ENCODE peak calls at places on chromosome 2, in ten cellular contexts. P, C, X, Q, K, V, A, R, N and D are unnamed samples. For H3K4me1, the result is how much of the 10 kb centered on the place peaks cover.

GRCh38 chr2:75608684-75609333 is 37.8 kb upstream of the MRPL19 start:
- DNase-seq in P (no peak), C (peak), X (peak), Q (peak), K (peak), V (peak), A (no peak), R (peak), N (peak), D (no peak)

GRCh38 chr2:43676322-43677050 is at the start of gene C1GALT1C1L:
- DNase-seq in P (peak), C (peak), X (peak), Q (no peak), K (peak), V (no peak), A (no peak), R (peak), N (peak), D (no peak)

GRCh38 chr2:160583162-160583522 is 89.5 kb upstream of the RBMS1 start:
- DNase-seq in P (no peak), C (no peak), X (no peak), Q (no peak), K (no peak), V (no peak), A (no peak), R (peak), N (peak), D (no peak)

GRCh38 chr2:195304310-195304709 is 352.7 kb upstream of the SLC39A10 start:
- DNase-seq in P (no peak), C (no peak), X (no peak), Q (peak), K (no peak), V (peak), A (no peak), R (no peak), N (peak), D (no peak)

GRCh38 chr2:196181484-196181883 is 10.1 kb upstream of the STK17B start:
- DNase-seq in P (no peak), C (no peak), X (no peak), Q (no peak), K (no peak), V (no peak), A (no peak), R (no peak), N (no peak), D (no peak)

GRCh38 chr2:134139615-134140014 is 114.3 kb upstream of the MGAT5 start:
- DNase-seq in P (no peak), C (no peak), X (peak), Q (no peak), K (no peak), V (no peak), A (no peak), R (no peak), N (no peak), D (no peak)

GRCh38 chr2:234514099-234514498 is 17.2 kb upstream of the ARL4C start:
- DNase-seq in P (no peak), C (no peak), X (no peak), Q (no peak), K (no peak), V (no peak), A (no peak), R (no peak), N (no peak), D (no peak)

GRCh38 chr2:232111551-232111950 is 150.0 kb downstream of the DIS3L2 start:
- DNase-seq in P (no peak), C (no peak), X (no peak), Q (no peak), K (no peak), V (no peak), A (no peak), R (no peak), N (no peak), D (no peak)

GRCh38 chr2:140457483-140457882 is 1673.3 kb downstream of the LRP1B start:
- DNase-seq in P (no peak), C (no peak), X (no peak), Q (no peak), K (no peak), V (no peak), A (no peak), R (no peak), N (no peak), D (no peak)

GRCh38 chr2:8567469-8568108 is 114.3 kb upstream of the ID2 start:
- DNase-seq in P (no peak), C (no peak), X (no peak), Q (no peak), K (no peak), V (peak), A (no peak), R (peak), N (no peak), D (peak)

GRCh38 chr2:99485824-99486223 is 4.0 kb downstream of the REV1 start:
- DNase-seq in P (no peak), C (no peak), X (no peak), Q (no peak), K (no peak), V (no peak), A (no peak), R (no peak), N (no peak), D (no peak)

GRCh38 chr2:5391361-5391760 is 300.8 kb upstream of the SOX11 start:
- DNase-seq in P (no peak), C (no peak), X (peak), Q (no peak), K (peak), V (no peak), A (no peak), R (no peak), N (no peak), D (no peak)

GRCh38 chr2:126963390-126963789 is 64.7 kb downstream of the TEX51 start:
- DNase-seq in P (no peak), C (no peak), X (no peak), Q (no peak), K (no peak), V (no peak), A (no peak), R (no peak), N (no peak), D (no peak)

GRCh38 chr2:163737169-163737439 is 1.3 kb upstream of the FIGN start:
- DNase-seq in P (no peak), C (no peak), X (no peak), Q (no peak), K (no peak), V (no peak), A (no peak), R (no peak), N (no peak), D (no peak)

GRCh38 chr2:220279372-220279771 is 651.9 kb downstream of the SLC4A3 start:
- DNase-seq in P (no peak), C (no peak), X (no peak), Q (no peak), K (no peak), V (no peak), A (no peak), R (peak), N (peak), D (no peak)

GRCh38 chr2:169397697-169398096 is 35.4 kb upstream of the LRP2 start:
- DNase-seq in P (no peak), C (no peak), X (no peak), Q (no peak), K (no peak), V (no peak), A (no peak), R (no peak), N (peak), D (no peak)

GRCh38 chr2:5696351-5696740 is 4.2 kb downstream of the SOX11 start:
- DNase-seq in P (no peak), C (no peak), X (no peak), Q (no peak), K (no peak), V (peak), A (no peak), R (no peak), N (no peak), D (peak)

GRCh38 chr2:235839974-235840373 is 328.2 kb downstream of the GBX2 start:
- DNase-seq in P (no peak), C (no peak), X (no peak), Q (no peak), K (no peak), V (no peak), A (no peak), R (no peak), N (no peak), D (no peak)

GRCh38 chr2:144522741-144523605 is 3.1 kb upstream of the ZEB2 start:
- DNase-seq in P (peak), C (no peak), X (no peak), Q (no peak), K (no peak), V (peak), A (no peak), R (no peak), N (no peak), D (no peak)

GRCh38 chr2:54866179-54866578 is 142.7 kb downstream of the EML6 start:
- DNase-seq in P (no peak), C (no peak), X (no peak), Q (no peak), K (no peak), V (no peak), A (no peak), R (no peak), N (no peak), D (no peak)

GRCh38 chr2:86249176-86249842 is 50.1 kb downstream of the MRPL35 start:
- DNase-seq in P (no peak), C (no peak), X (no peak), Q (no peak), K (no peak), V (no peak), A (no peak), R (no peak), N (peak), D (no peak)

GRCh38 chr2:53715568-53715967 is 52.0 kb upstream of the CHAC2 start:
- DNase-seq in P (no peak), C (no peak), X (no peak), Q (no peak), K (no peak), V (no peak), A (no peak), R (no peak), N (peak), D (no peak)

GRCh38 chr2:43293744-43294695 is 67.6 kb upstream of the ZFP36L2 start:
- DNase-seq in P (peak), C (peak), X (peak), Q (no peak), K (peak), V (no peak), A (no peak), R (peak), N (peak), D (no peak)

GRCh38 chr2:113178891-113179290 is 5.1 kb downstream of the PSD4 start:
- DNase-seq in P (no peak), C (no peak), X (no peak), Q (no peak), K (no peak), V (no peak), A (no peak), R (no peak), N (no peak), D (no peak)

GRCh38 chr2:1455466-1455865 is 42.2 kb downstream of the TPO start:
- DNase-seq in P (no peak), C (no peak), X (peak), Q (no peak), K (no peak), V (no peak), A (no peak), R (no peak), N (no peak), D (no peak)

GRCh38 chr2:13050764-13051163 is 334.0 kb downstream of the TRIB2 start:
- DNase-seq in P (no peak), C (no peak), X (no peak), Q (no peak), K (no peak), V (no peak), A (no peak), R (no peak), N (no peak), D (no peak)

GRCh38 chr2:231900975-231901374 is 25.2 kb downstream of the NPPC start:
- DNase-seq in P (no peak), C (no peak), X (no peak), Q (no peak), K (no peak), V (peak), A (no peak), R (no peak), N (no peak), D (no peak)

GRCh38 chr2:71995067-71995665 is 152.5 kb downstream of the CYP26B1 start:
- DNase-seq in P (no peak), C (no peak), X (no peak), Q (no peak), K (no peak), V (no peak), A (no peak), R (peak), N (peak), D (no peak)

GRCh38 chr2:8584174-8585066 is 97.4 kb upstream of the ID2 start:
- DNase-seq in P (no peak), C (peak), X (no peak), Q (no peak), K (no peak), V (no peak), A (no peak), R (no peak), N (no peak), D (peak)

GRCh38 chr2:126860395-126860794 is 38.3 kb upstream of the TEX51 start:
- DNase-seq in P (no peak), C (no peak), X (no peak), Q (no peak), K (no peak), V (no peak), A (no peak), R (no peak), N (no peak), D (peak)

GRCh38 chr2:66436546-66436945 is 1.6 kb downstream of the MEIS1 start:
- DNase-seq in P (no peak), C (no peak), X (no peak), Q (no peak), K (no peak), V (no peak), A (no peak), R (no peak), N (no peak), D (no peak)

GRCh38 chr2:80737047-80737446 is 432.5 kb upstream of the LRRTM1 start:
- DNase-seq in P (no peak), C (no peak), X (no peak), Q (no peak), K (no peak), V (no peak), A (no peak), R (no peak), N (no peak), D (no peak)

GRCh38 chr2:105791229-105791628 is 46.5 kb downstream of the NCK2 start:
- DNase-seq in P (no peak), C (no peak), X (no peak), Q (no peak), K (no peak), V (no peak), A (no peak), R (no peak), N (no peak), D (no peak)

GRCh38 chr2:105790467-105791118 is 45.9 kb downstream of the NCK2 start:
- DNase-seq in P (no peak), C (no peak), X (no peak), Q (no peak), K (no peak), V (no peak), A (no peak), R (no peak), N (no peak), D (no peak)

GRCh38 chr2:105794926-105795574 is 50.3 kb downstream of the NCK2 start:
- DNase-seq in P (no peak), C (no peak), X (no peak), Q (no peak), K (no peak), V (no peak), A (no peak), R (no peak), N (no peak), D (no peak)

GRCh38 chr2:105793230-105793975 is 48.7 kb downstream of the NCK2 start:
- DNase-seq in P (no peak), C (no peak), X (no peak), Q (no peak), K (no peak), V (no peak), A (no peak), R (no peak), N (no peak), D (no peak)

GRCh38 chr2:105792561-105792960 is 47.8 kb downstream of the NCK2 start:
- DNase-seq in P (no peak), C (no peak), X (no peak), Q (no peak), K (no peak), V (no peak), A (no peak), R (no peak), N (no peak), D (no peak)
- H3K4me1 ChIP-seq in P (half or more), C (under half), X (half or more), Q (under half), K (under half), V (under half), A (half or more), R (under half), N (under half), D (half or more)

GRCh38 chr2:101806123-101806522 is 108.6 kb downstream of the MAP4K4 start:
- DNase-seq in P (no peak), C (no peak), X (no peak), Q (no peak), K (no peak), V (peak), A (no peak), R (peak), N (peak), D (no peak)

GRCh38 chr2:101802329-101802728 is 104.8 kb downstream of the MAP4K4 start:
- DNase-seq in P (no peak), C (no peak), X (peak), Q (no peak), K (peak), V (no peak), A (no peak), R (peak), N (peak), D (no peak)

GRCh38 chr2:101805146-101806088 is 107.9 kb downstream of the MAP4K4 start:
- DNase-seq in P (no peak), C (peak), X (no peak), Q (no peak), K (no peak), V (no peak), A (no peak), R (peak), N (peak), D (no peak)

GRCh38 chr2:101803128-101803527 is 105.6 kb downstream of the MAP4K4 start:
- DNase-seq in P (no peak), C (no peak), X (no peak), Q (no peak), K (no peak), V (no peak), A (no peak), R (peak), N (peak), D (no peak)

DNA sequence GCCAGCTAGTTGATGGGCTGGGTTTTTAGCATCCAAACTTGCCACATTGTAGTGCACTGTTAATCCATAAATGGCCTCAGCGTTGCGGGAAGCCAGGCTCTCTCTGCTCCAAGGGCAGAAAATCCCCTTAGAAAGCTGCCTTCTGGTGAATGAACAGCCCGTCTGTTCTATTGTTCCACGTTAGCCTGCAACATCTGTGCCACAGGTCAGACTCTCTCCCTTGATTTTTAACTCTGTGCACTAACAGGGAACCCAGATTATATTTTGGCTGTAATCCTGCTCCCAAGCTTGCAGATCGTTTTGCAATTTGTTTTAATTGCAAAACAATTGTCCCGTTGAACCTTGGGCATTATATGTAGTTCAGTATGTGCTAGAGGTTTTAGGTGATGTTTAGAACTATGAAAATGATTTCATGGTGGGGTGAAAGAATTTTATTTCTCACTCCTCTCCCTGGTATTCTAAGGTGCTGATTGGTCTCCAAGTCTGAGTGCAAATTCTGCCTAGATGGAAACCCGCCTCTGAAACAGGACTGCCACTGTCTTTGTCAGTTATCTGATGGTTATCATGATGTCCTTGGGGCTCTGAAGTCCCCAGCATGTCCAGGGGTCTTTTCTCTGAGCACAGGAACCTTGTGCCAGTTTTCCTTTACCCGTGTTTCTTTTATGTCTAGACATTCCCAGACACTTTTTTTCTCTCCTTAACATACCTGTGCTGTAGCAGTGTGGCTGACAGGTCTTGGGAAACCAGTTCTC is 106.6 kb downstream of the MAP4K4 start:
- DNase-seq in P (no peak), C (peak), X (no peak), Q (no peak), K (no peak), V (no peak), A (no peak), R (no peak), N (no peak), D (no peak)
- H3K4me1 ChIP-seq in P (half or more), C (under half), X (half or more), Q (under half), K (under half), V (under half), A (under half), R (half or more), N (half or more), D (half or more)

GRCh38 chr2:240351088-240351741 is 84.2 kb upstream of the GPC1 start:
- DNase-seq in P (no peak), C (no peak), X (no peak), Q (no peak), K (no peak), V (no peak), A (no peak), R (no peak), N (no peak), D (no peak)
- H3K4me1 ChIP-seq in P (under half), C (under half), X (under half), Q (under half), K (under half), V (under half), A (under half), R (under half), N (under half), D (under half)

DNA sequence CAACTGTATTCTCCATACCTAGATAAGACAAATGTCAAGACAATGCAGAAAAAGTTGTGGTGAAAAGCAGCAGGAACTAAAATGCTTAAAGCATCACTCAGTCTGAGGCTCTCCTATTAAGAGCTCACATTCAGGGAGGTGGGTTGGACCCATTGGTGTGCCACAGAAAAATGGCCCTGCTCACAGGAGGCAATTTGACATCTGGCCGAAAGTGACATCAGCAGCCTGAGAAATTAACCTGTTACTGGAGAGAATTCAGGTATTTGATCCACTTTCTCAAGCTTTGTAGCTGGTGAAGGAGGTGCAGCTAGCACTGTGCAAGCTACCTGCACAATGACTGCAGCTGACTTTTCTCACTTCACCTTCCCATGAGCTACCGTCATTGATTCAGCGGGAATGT is 86.0 kb downstream of the TMEM247 start:
- DNase-seq in P (no peak), C (no peak), X (no peak), Q (no peak), K (no peak), V (no peak), A (no peak), R (no peak), N (no peak), D (no peak)
- H3K4me1 ChIP-seq in P (half or more), C (under half), X (half or more), Q (under half), K (under half), V (under half), A (under half), R (under half), N (under half), D (under half)